ENCODE peak calls at places on chromosome 20, in eight cellular contexts. F, L, I, K, M, N, D and Z are unnamed samples.
A peak's percentile ranks its signal among the peaks of the same experiment; 100 is the strongest.

GRCh38 chr20:7841967-7842301 is 98.3 kb downstream of the HAO1 start:
- DNase-seq in K (peak; percentile 66), D (peak; percentile 1), F (no peak), M (peak; percentile 96), I (no peak), N (no peak), L (no peak), Z (no peak)

GRCh38 chr20:2507875-2508630 is 662 bp downstream of the ZNF343 start:
- DNase-seq in K (no peak), M (peak; percentile 39), L (no peak), N (no peak), F (no peak), D (peak; percentile 43), I (no peak), Z (peak; percentile 26)

GRCh38 chr20:34983995-34984735 is 28.5 kb downstream of the MYH7B start:
- DNase-seq in N (no peak), K (no peak), I (no peak), L (no peak), D (no peak), M (no peak), F (no peak), Z (no peak)

GRCh38 chr20:63658749-63659187 is 656 bp downstream of the RTEL1 start:
- DNase-seq in L (no peak), N (no peak), I (no peak), F (no peak), M (no peak), K (no peak), D (no peak), Z (no peak)

GRCh38 chr20:35663813-35664543 is 722 bp downstream of the CPNE1 start:
- DNase-seq in I (peak; percentile 36), M (peak; percentile 29), L (peak; percentile 79), K (peak; percentile 8), F (peak; percentile 34), N (peak; percentile 69), D (peak; percentile 27), Z (peak; percentile 34)

GRCh38 chr20:31751126-31751525 is 12.0 kb downstream of the TPX2 start:
- DNase-seq in I (no peak), N (no peak), L (no peak), K (no peak), F (no peak), D (no peak), M (no peak), Z (no peak)

GRCh38 chr20:16916165-16916564 is 168.0 kb downstream of the OTOR start:
- DNase-seq in D (no peak), M (no peak), F (no peak), K (no peak), L (no peak), I (no peak), N (no peak), Z (no peak)

GRCh38 chr20:51028616-51029263 is 5.8 kb upstream of the KCNG1 start:
- DNase-seq in F (no peak), I (no peak), L (no peak), D (no peak), M (no peak), K (no peak), N (no peak), Z (no peak)

GRCh38 chr20:45101333-45101850 is 465 bp upstream of the KCNS1 start:
- DNase-seq in I (no peak), M (no peak), F (no peak), K (no peak), L (no peak), N (no peak), D (no peak), Z (peak; percentile 22)

GRCh38 chr20:63807654-63808053 is 23.4 kb downstream of the ZBTB46 start:
- DNase-seq in K (no peak), F (no peak), N (no peak), D (no peak), I (no peak), M (no peak), L (no peak), Z (no peak)

GRCh38 chr20:24779166-24779565 is 169.9 kb upstream of the CST7 start:
- DNase-seq in N (no peak), L (no peak), F (no peak), M (no peak), I (no peak), K (no peak), D (no peak), Z (no peak)

GRCh38 chr20:44650777-44651493 is 564 bp downstream of the ADA start:
- DNase-seq in L (no peak), D (no peak), I (no peak), F (peak; percentile 40), K (no peak), M (no peak), N (no peak), Z (no peak)

GRCh38 chr20:6164421-6165341 is 41.9 kb upstream of the FERMT1 start:
- DNase-seq in D (no peak), M (peak; percentile 18), N (no peak), I (no peak), K (no peak), L (no peak), F (no peak), Z (no peak)

GRCh38 chr20:6595704-6596103 is 171.8 kb upstream of the BMP2 start:
- DNase-seq in L (no peak), K (no peak), N (no peak), M (no peak), I (no peak), F (no peak), D (no peak), Z (no peak)